ENCODE peak calls at places on chromosome 10, in ten cellular contexts. T is esophagus squamous epithelium; S is naive thymus-derived CD4-positive, alpha-beta T cell; V is endodermal cell; G is MM.1S; E is hepatocyte; Y is A549; Z is mesenchymal stem cell; Q is IMR-90; K is ovary. J is an unnamed sample. For H3K4me1, the result is how much of the 10 kb centered on the place peaks cover.

GRCh38 chr10:110500515-110500905 is 2.8 kb downstream of the DUSP5 start:
- DNase-seq in K (no peak), Q (peak), Y (peak), E (peak), T (no peak), G (peak), V (no peak), Z (peak), S (no peak), J (no peak)

GRCh38 chr10:100967332-100967731 is 2.0 kb upstream of the SEMA4G start:
- DNase-seq in E (no peak), S (no peak), Y (no peak), Q (no peak), Z (no peak), K (no peak), G (no peak), V (no peak), T (no peak), J (no peak)

GRCh38 chr10:97849491-97850402 is at the start of gene GOLGA7B:
- DNase-seq in E (peak), G (peak), Q (peak), Z (peak), Y (no peak), T (no peak), V (peak), K (peak), S (peak), J (peak)

GRCh38 chr10:8017276-8017675 is 37.2 kb upstream of the GATA3 start:
- DNase-seq in Y (no peak), V (no peak), S (no peak), G (no peak), Q (peak), T (no peak), Z (no peak), K (no peak), E (no peak), J (no peak)

GRCh38 chr10:22103701-22104100 is 100.2 kb upstream of the DNAJC1 start:
- DNase-seq in Q (no peak), E (no peak), V (peak), G (no peak), S (no peak), K (no peak), T (no peak), Y (peak), Z (no peak), J (peak)

GRCh38 chr10:12466701-12467100 is 117.4 kb downstream of the CAMK1D start:
- DNase-seq in Q (peak), S (no peak), Y (peak), K (no peak), V (no peak), E (no peak), Z (peak), G (no peak), T (no peak), J (no peak)

GRCh38 chr10:118992496-118992895 is 37.0 kb upstream of the NANOS1 start:
- DNase-seq in E (no peak), T (no peak), Z (no peak), Q (no peak), G (no peak), S (no peak), V (no peak), Y (no peak), K (no peak), J (no peak)

GRCh38 chr10:79237801-79238520 is 109.3 kb upstream of the PPIF start:
- DNase-seq in G (no peak), E (no peak), Z (no peak), Y (no peak), S (no peak), T (no peak), K (no peak), Q (no peak), V (no peak), J (no peak)

GRCh38 chr10:21572578-21572977 is 38.5 kb downstream of the MLLT10 start:
- DNase-seq in G (no peak), E (no peak), Y (no peak), Z (peak), Q (peak), T (no peak), V (no peak), S (no peak), K (peak), J (no peak)

GRCh38 chr10:21496285-21497176 is 29.0 kb downstream of the SKIDA1 start:
- DNase-seq in E (peak), K (peak), V (peak), G (peak), S (peak), Z (peak), Q (peak), T (no peak), Y (peak), J (peak)

GRCh38 chr10:69392481-69393000 is 24.2 kb downstream of the TACR2 start:
- DNase-seq in E (peak), S (peak), Q (peak), T (no peak), G (peak), K (peak), V (peak), Y (peak), Z (peak), J (peak)

DNA sequence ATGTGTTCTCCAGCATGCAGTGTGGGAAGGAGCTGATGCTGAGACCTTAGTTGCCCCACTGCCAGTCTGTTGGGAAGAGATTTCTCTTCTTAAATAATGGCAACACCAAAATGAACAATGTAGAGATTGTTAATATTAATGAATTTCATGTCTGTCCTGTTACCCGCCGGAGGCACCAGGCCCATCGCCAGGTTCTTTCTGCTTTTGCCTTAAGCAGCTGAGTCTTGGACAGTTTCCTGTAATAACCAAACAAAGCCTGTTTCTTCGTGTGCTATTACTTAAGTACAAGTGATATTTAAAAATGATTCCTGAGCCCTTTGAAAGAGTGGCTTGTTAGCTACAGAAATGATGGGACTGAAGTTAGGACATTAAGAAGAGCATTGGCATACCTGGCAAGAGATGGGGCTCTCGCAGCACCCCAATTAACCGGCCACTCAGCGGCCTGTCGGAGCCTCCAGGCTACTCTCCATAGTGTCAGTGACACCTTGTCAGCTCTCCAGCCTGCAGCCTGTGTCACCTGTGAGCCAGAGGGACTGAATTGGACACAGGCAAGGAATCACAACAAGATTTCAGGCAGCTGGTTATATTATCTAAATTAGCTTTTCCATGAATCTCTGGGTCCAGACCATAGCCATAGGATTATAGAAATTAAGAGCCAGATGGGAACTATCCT is 142.0 kb downstream of the CELF2 start:
- DNase-seq in V (no peak), S (no peak), E (no peak), Q (no peak), G (no peak), K (no peak), Y (no peak), Z (no peak), T (no peak), J (no peak)
- H3K4me1 ChIP-seq in V (under half), S (under half), E (under half), Q (under half), G (under half), K (under half), Y (under half), Z (under half), T (under half), J (under half)

GRCh38 chr10:51950996-51951392 is 251.6 kb upstream of the CSTF2T start:
- DNase-seq in E (no peak), G (no peak), T (no peak), K (no peak), V (no peak), Q (no peak), Y (no peak), Z (no peak), S (no peak), J (no peak)
- H3K4me1 ChIP-seq in E (under half), G (under half), T (under half), K (under half), V (under half), Q (under half), Y (under half), Z (under half), S (under half), J (under half)

DNA sequence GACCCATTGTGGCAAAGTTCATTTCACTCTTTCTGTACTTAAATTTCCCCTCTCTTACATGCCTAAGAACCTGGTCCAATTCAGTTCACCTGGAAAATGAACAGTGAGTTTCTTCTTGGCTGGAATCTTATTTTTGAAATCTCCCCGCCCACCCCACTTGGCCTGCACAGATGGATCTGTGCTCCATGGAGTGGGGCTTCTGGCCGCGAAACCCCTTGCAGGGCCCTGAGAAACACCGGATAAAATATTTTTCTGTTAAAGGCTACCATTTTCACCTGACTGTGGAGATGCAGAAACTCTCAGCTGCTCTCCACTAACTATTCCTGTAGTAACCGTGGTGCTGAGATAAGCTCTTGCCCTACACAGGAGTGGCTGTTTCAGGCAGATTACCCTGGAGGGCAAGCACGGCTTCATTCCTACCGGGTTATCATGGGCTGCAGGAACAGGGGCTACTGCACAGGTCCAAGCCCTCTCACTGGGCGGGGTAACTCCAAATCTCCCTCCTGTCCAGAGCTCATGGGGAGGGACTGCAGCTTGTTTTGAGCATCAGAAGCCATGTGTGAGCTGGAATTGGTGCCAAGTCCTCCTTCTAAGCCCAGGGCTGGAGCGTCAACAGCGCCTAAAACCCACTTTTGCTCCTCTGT is 118.9 kb downstream of the PRPF18 start:
- DNase-seq in Q (no peak), G (no peak), T (no peak), Z (peak), V (no peak), S (no peak), E (peak), K (no peak), Y (no peak), J (no peak)
- H3K4me1 ChIP-seq in Q (under half), G (under half), T (under half), Z (under half), V (under half), S (under half), E (under half), K (under half), Y (under half), J (under half)

GRCh38 chr10:72297281-72297967 is 23.7 kb downstream of the DDIT4 start:
- DNase-seq in Z (peak), E (peak), K (peak), Y (peak), G (peak), Q (peak), V (no peak), T (peak), S (peak), J (peak)
- H3K4me1 ChIP-seq in Z (under half), E (under half), K (under half), Y (under half), G (under half), Q (under half), V (under half), T (under half), S (under half), J (under half)

GRCh38 chr10:94859086-94859485 is 79.4 kb upstream of the CYP2C9 start:
- DNase-seq in Q (no peak), K (no peak), G (no peak), T (no peak), Z (no peak), S (no peak), E (no peak), Y (no peak), V (no peak), J (no peak)
- H3K4me1 ChIP-seq in Q (under half), K (under half), G (under half), T (under half), Z (under half), S (under half), E (under half), Y (under half), V (under half), J (under half)

GRCh38 chr10:95758351-95759025 is 2.5 kb downstream of the ENTPD1 start:
- DNase-seq in Q (peak), S (no peak), V (no peak), K (no peak), Y (peak), T (no peak), G (no peak), E (no peak), Z (no peak), J (peak)
- H3K4me1 ChIP-seq in Q (under half), S (under half), V (under half), K (under half), Y (under half), T (under half), G (under half), E (under half), Z (under half), J (half or more)

GRCh38 chr10:66326876-66327275 is 599.0 kb upstream of the LRRTM3 start:
- DNase-seq in E (no peak), T (no peak), V (no peak), Q (no peak), Y (no peak), Z (no peak), G (no peak), S (no peak), K (no peak), J (no peak)

DNA sequence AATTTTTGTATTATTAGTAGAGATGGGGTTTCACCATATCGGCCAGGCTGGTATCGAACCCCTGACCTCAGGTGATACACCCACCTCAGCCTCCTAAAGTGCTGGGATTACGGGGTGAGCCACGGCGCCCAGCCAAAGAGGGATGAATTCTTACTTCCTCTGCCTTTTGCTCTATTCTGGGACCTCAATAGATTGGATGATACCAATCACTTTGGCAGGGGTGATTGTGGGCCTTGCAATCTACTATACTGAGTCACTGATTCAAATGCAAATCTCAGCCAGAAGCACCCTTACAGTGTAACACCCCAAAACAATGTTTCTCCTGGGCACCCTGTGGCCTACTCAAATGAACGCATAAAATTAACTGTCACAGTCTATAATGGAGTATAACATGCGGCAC is 596.7 kb upstream of the LRRTM3 start:
- DNase-seq in Y (no peak), T (no peak), G (no peak), S (no peak), Q (no peak), V (no peak), Z (no peak), E (no peak), K (no peak), J (no peak)
- H3K4me1 ChIP-seq in Y (under half), T (under half), G (under half), S (under half), Q (under half), V (under half), Z (under half), E (under half), K (under half), J (under half)

GRCh38 chr10:15797346-15797745 is 63.0 kb downstream of the MINDY3 start:
- DNase-seq in S (no peak), Z (no peak), G (no peak), Q (no peak), K (no peak), E (no peak), Y (no peak), V (no peak), T (no peak), J (no peak)
- H3K4me1 ChIP-seq in S (under half), Z (under half), G (under half), Q (under half), K (under half), E (under half), Y (under half), V (under half), T (under half), J (under half)

GRCh38 chr10:132412316-132413192 is 15.6 kb downstream of the PWWP2B start:
- DNase-seq in Q (no peak), V (no peak), Z (no peak), K (no peak), E (no peak), G (no peak), Y (no peak), T (no peak), S (no peak), J (no peak)

GRCh38 chr10:132415956-132416355 is 19.0 kb downstream of the PWWP2B start:
- DNase-seq in T (no peak), Z (no peak), K (no peak), Q (no peak), Y (no peak), V (no peak), S (no peak), G (no peak), E (no peak), J (no peak)

GRCh38 chr10:132413226-132414205 is 16.5 kb downstream of the PWWP2B start:
- DNase-seq in G (no peak), Z (no peak), T (no peak), K (no peak), V (no peak), S (no peak), Q (no peak), E (no peak), Y (no peak), J (no peak)

GRCh38 chr10:132415255-132415654 is 18.3 kb downstream of the PWWP2B start:
- DNase-seq in G (no peak), E (no peak), T (no peak), Y (no peak), V (no peak), Q (no peak), S (no peak), Z (no peak), K (no peak), J (no peak)

DNA sequence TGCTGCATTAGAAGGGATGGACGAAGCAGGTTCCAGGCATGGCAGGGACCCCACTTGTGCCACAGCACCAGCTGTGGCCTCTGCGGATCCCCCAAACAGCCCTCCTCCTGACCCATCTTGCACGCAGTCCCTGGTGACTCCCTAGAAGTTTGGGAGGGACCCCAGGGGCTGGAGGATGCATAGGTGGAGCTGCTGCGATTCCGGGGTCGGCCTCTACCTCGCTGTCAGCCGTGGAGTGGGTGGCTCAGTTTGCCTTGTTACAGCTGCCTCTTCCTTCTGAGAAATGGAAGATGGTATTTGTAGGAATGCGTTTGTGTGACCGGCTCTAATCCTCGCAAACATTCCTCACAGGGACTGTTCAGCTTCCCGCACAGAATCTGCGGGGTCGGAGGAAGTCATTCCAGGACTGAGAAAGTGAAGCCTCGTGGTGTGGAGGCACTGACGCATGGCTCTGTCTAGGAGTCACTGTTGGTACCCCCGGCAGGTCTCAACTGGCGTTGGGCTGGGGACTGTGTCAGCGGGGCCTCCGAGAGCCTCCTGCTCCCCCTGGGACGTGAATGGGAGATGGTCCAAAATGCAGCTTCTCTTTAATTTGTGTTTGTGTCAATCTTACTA is 17.5 kb downstream of the PWWP2B start:
- DNase-seq in E (no peak), V (no peak), T (no peak), G (no peak), Z (peak), Q (no peak), Y (no peak), S (no peak), K (no peak), J (no peak)
- H3K4me1 ChIP-seq in E (half or more), V (under half), T (half or more), G (under half), Z (half or more), Q (under half), Y (under half), S (under half), K (under half), J (under half)